ENCODE peak calls at places on chromosomes 5 and 9, in nine cellular contexts. One of them, this sample, is unnamed.

GRCh38 chr9:16540996-16541668 is 329.3 kb downstream of the BNC2 start:
- DNase-seq in foreskin fibroblast: peak
- DNase-seq in neural progenitor cell: no peak
- DNase-seq in GM23338: no peak
- DNase-seq in fibroblast of mammary gland: peak
- DNase-seq in mesothelial cell of epicardium: no peak
- DNase-seq in PC-9: no peak
- DNase-seq in AG10803: peak
- DNase-seq in AG09309: no peak
- DNase-seq in this sample: no peak

GRCh38 chr5:145990077-145990653 is 53.8 kb downstream of the SH3RF2 start:
- DNase-seq in foreskin fibroblast: no peak
- DNase-seq in neural progenitor cell: no peak
- DNase-seq in GM23338: no peak
- DNase-seq in fibroblast of mammary gland: no peak
- DNase-seq in mesothelial cell of epicardium: no peak
- DNase-seq in PC-9: no peak
- DNase-seq in AG10803: no peak
- DNase-seq in AG09309: no peak
- DNase-seq in this sample: no peak

GRCh38 chr5:130333089-130333488 is 428.8 kb downstream of the CHSY3 start:
- DNase-seq in foreskin fibroblast: peak
- DNase-seq in neural progenitor cell: no peak
- DNase-seq in GM23338: no peak
- DNase-seq in fibroblast of mammary gland: peak
- DNase-seq in mesothelial cell of epicardium: no peak
- DNase-seq in PC-9: no peak
- DNase-seq in AG10803: peak
- DNase-seq in AG09309: peak
- DNase-seq in this sample: no peak

GRCh38 chr5:170427672-170428236 is 38.6 kb upstream of the KCNMB1 start:
- DNase-seq in foreskin fibroblast: no peak
- DNase-seq in neural progenitor cell: no peak
- DNase-seq in GM23338: no peak
- DNase-seq in fibroblast of mammary gland: peak
- DNase-seq in mesothelial cell of epicardium: peak
- DNase-seq in PC-9: no peak
- DNase-seq in AG10803: no peak
- DNase-seq in AG09309: no peak
- DNase-seq in this sample: no peak

GRCh38 chr9:33166263-33167083 is 663 bp downstream of the B4GALT1 start:
- DNase-seq in foreskin fibroblast: peak
- DNase-seq in neural progenitor cell: peak
- DNase-seq in GM23338: peak
- DNase-seq in fibroblast of mammary gland: peak
- DNase-seq in mesothelial cell of epicardium: peak
- DNase-seq in PC-9: no peak
- DNase-seq in AG10803: no peak
- DNase-seq in AG09309: no peak
- DNase-seq in this sample: peak

GRCh38 chr9:114285166-114285867 is 37.6 kb upstream of the ORM1 start:
- DNase-seq in foreskin fibroblast: peak
- DNase-seq in neural progenitor cell: peak
- DNase-seq in GM23338: no peak
- DNase-seq in fibroblast of mammary gland: peak
- DNase-seq in mesothelial cell of epicardium: peak
- DNase-seq in PC-9: no peak
- DNase-seq in AG10803: peak
- DNase-seq in AG09309: no peak
- DNase-seq in this sample: peak

GRCh38 chr5:126104951-126105350 is 318.3 kb upstream of the GRAMD2B start:
- DNase-seq in foreskin fibroblast: peak
- DNase-seq in neural progenitor cell: no peak
- DNase-seq in GM23338: no peak
- DNase-seq in fibroblast of mammary gland: peak
- DNase-seq in mesothelial cell of epicardium: no peak
- DNase-seq in PC-9: no peak
- DNase-seq in AG10803: no peak
- DNase-seq in AG09309: no peak
- DNase-seq in this sample: no peak

GRCh38 chr5:78405820-78406750 is 45.7 kb downstream of the SCAMP1 start:
- DNase-seq in foreskin fibroblast: peak
- DNase-seq in neural progenitor cell: no peak
- DNase-seq in GM23338: no peak
- DNase-seq in fibroblast of mammary gland: peak
- DNase-seq in mesothelial cell of epicardium: no peak
- DNase-seq in PC-9: no peak
- DNase-seq in AG10803: peak
- DNase-seq in AG09309: no peak
- DNase-seq in this sample: peak

GRCh38 chr9:18710089-18710488 is 236.1 kb downstream of the ADAMTSL1 start:
- DNase-seq in foreskin fibroblast: no peak
- DNase-seq in neural progenitor cell: no peak
- DNase-seq in GM23338: no peak
- DNase-seq in fibroblast of mammary gland: peak
- DNase-seq in mesothelial cell of epicardium: no peak
- DNase-seq in PC-9: no peak
- DNase-seq in AG10803: peak
- DNase-seq in AG09309: no peak
- DNase-seq in this sample: no peak

GRCh38 chr5:73981696-73982095 is 355.7 kb downstream of the ARHGEF28 start:
- DNase-seq in foreskin fibroblast: no peak
- DNase-seq in neural progenitor cell: no peak
- DNase-seq in GM23338: no peak
- DNase-seq in fibroblast of mammary gland: no peak
- DNase-seq in mesothelial cell of epicardium: no peak
- DNase-seq in PC-9: no peak
- DNase-seq in AG10803: no peak
- DNase-seq in AG09309: no peak
- DNase-seq in this sample: no peak

GRCh38 chr9:135827866-135828580 is 79.3 kb downstream of the CAMSAP1 start:
- DNase-seq in foreskin fibroblast: no peak
- DNase-seq in neural progenitor cell: no peak
- DNase-seq in GM23338: no peak
- DNase-seq in fibroblast of mammary gland: no peak
- DNase-seq in mesothelial cell of epicardium: no peak
- DNase-seq in PC-9: no peak
- DNase-seq in AG10803: no peak
- DNase-seq in AG09309: no peak
- DNase-seq in this sample: no peak

GRCh38 chr9:90099262-90099982 is 494.6 kb downstream of the GADD45G start:
- DNase-seq in foreskin fibroblast: no peak
- DNase-seq in neural progenitor cell: peak
- DNase-seq in GM23338: peak
- DNase-seq in fibroblast of mammary gland: peak
- DNase-seq in mesothelial cell of epicardium: no peak
- DNase-seq in PC-9: no peak
- DNase-seq in AG10803: peak
- DNase-seq in AG09309: no peak
- DNase-seq in this sample: no peak

GRCh38 chr5:125874717-125875116 is 548.5 kb upstream of the GRAMD2B start:
- DNase-seq in foreskin fibroblast: no peak
- DNase-seq in neural progenitor cell: no peak
- DNase-seq in GM23338: peak
- DNase-seq in fibroblast of mammary gland: no peak
- DNase-seq in mesothelial cell of epicardium: no peak
- DNase-seq in PC-9: no peak
- DNase-seq in AG10803: no peak
- DNase-seq in AG09309: no peak
- DNase-seq in this sample: no peak

GRCh38 chr9:29865764-29866313 is 2292.6 kb upstream of the C9orf72 start:
- DNase-seq in foreskin fibroblast: no peak
- DNase-seq in neural progenitor cell: no peak
- DNase-seq in GM23338: peak
- DNase-seq in fibroblast of mammary gland: no peak
- DNase-seq in mesothelial cell of epicardium: no peak
- DNase-seq in PC-9: no peak
- DNase-seq in AG10803: no peak
- DNase-seq in AG09309: no peak
- DNase-seq in this sample: no peak

GRCh38 chr9:77744877-77745435 is 96.8 kb upstream of the GNA14 start:
- DNase-seq in foreskin fibroblast: peak
- DNase-seq in neural progenitor cell: no peak
- DNase-seq in GM23338: peak
- DNase-seq in fibroblast of mammary gland: no peak
- DNase-seq in mesothelial cell of epicardium: no peak
- DNase-seq in PC-9: no peak
- DNase-seq in AG10803: no peak
- DNase-seq in AG09309: no peak
- DNase-seq in this sample: no peak

GRCh38 chr5:10423009-10423408 is 18.7 kb upstream of the ROPN1L start:
- DNase-seq in foreskin fibroblast: no peak
- DNase-seq in neural progenitor cell: no peak
- DNase-seq in GM23338: peak
- DNase-seq in fibroblast of mammary gland: no peak
- DNase-seq in mesothelial cell of epicardium: no peak
- DNase-seq in PC-9: no peak
- DNase-seq in AG10803: no peak
- DNase-seq in AG09309: no peak
- DNase-seq in this sample: no peak

GRCh38 chr9:12817702-12818101 is 42.9 kb downstream of the LURAP1L start:
- DNase-seq in foreskin fibroblast: peak
- DNase-seq in neural progenitor cell: no peak
- DNase-seq in GM23338: no peak
- DNase-seq in fibroblast of mammary gland: peak
- DNase-seq in mesothelial cell of epicardium: no peak
- DNase-seq in PC-9: peak
- DNase-seq in AG10803: no peak
- DNase-seq in AG09309: no peak
- DNase-seq in this sample: no peak

DNA sequence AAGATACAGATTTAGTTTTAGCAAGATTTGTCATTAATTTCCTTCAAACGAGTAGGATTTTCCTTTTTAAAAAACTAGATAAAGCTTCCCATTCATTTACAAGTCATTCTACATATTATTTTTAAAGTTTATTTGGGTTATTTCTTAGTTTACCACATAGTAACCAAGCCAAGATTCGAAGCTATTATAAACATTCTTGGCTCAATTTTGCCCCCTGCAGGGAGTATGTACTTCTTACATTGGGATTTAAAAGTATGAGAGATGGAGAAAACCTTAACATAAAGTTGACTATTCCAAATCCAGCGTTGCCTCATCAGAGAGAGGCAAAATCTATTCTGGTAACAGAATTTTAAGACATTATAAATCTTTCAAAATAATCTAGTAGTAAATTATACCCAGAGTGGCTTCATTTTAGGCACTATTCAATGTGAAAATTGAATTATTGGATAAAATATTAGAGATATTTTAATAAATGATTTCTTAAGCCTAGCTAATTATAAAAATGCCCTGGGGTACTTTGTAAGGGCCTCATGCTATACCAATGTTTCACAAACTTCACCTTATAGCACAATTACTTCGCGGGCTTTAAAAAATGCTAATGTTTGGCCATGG is 39.1 kb downstream of the FBN2 start:
- DNase-seq in foreskin fibroblast: peak
- DNase-seq in neural progenitor cell: peak
- DNase-seq in GM23338: peak
- DNase-seq in fibroblast of mammary gland: peak
- DNase-seq in mesothelial cell of epicardium: no peak
- DNase-seq in PC-9: no peak
- DNase-seq in AG10803: peak
- DNase-seq in AG09309: peak
- DNase-seq in this sample: peak
- TF ChIP-seq CTCF in foreskin fibroblast: peak
- TF ChIP-seq CTCF in neural progenitor cell: peak
- TF ChIP-seq CTCF in GM23338: peak
- TF ChIP-seq CTCF in fibroblast of mammary gland: peak
- TF ChIP-seq CTCF in mesothelial cell of epicardium: peak
- TF ChIP-seq CTCF in PC-9: peak
- TF ChIP-seq CTCF in AG10803: peak
- TF ChIP-seq CTCF in AG09309: peak
- TF ChIP-seq CTCF in this sample: peak

GRCh38 chr9:6080154-6080716 is 64.8 kb upstream of the RANBP6 start:
- DNase-seq in foreskin fibroblast: peak
- DNase-seq in neural progenitor cell: peak
- DNase-seq in GM23338: peak
- DNase-seq in fibroblast of mammary gland: peak
- DNase-seq in mesothelial cell of epicardium: peak
- DNase-seq in PC-9: peak
- DNase-seq in AG10803: peak
- DNase-seq in AG09309: peak
- DNase-seq in this sample: peak
- TF ChIP-seq CTCF in foreskin fibroblast: no peak
- TF ChIP-seq CTCF in neural progenitor cell: no peak
- TF ChIP-seq CTCF in GM23338: no peak
- TF ChIP-seq CTCF in fibroblast of mammary gland: no peak
- TF ChIP-seq CTCF in mesothelial cell of epicardium: no peak
- TF ChIP-seq CTCF in PC-9: no peak
- TF ChIP-seq CTCF in AG10803: peak
- TF ChIP-seq CTCF in AG09309: no peak
- TF ChIP-seq CTCF in this sample: peak

GRCh38 chr5:16459451-16459850 is 6.1 kb downstream of the ZNF622 start:
- DNase-seq in foreskin fibroblast: no peak
- DNase-seq in neural progenitor cell: no peak
- DNase-seq in GM23338: no peak
- DNase-seq in fibroblast of mammary gland: no peak
- DNase-seq in mesothelial cell of epicardium: no peak
- DNase-seq in PC-9: no peak
- DNase-seq in AG10803: no peak
- DNase-seq in AG09309: no peak
- DNase-seq in this sample: no peak

GRCh38 chr5:16456103-16456832 is 9.3 kb downstream of the ZNF622 start:
- DNase-seq in foreskin fibroblast: peak
- DNase-seq in neural progenitor cell: peak
- DNase-seq in GM23338: peak
- DNase-seq in fibroblast of mammary gland: peak
- DNase-seq in mesothelial cell of epicardium: no peak
- DNase-seq in PC-9: peak
- DNase-seq in AG10803: peak
- DNase-seq in AG09309: peak
- DNase-seq in this sample: peak

GRCh38 chr5:16457853-16458252 is 7.7 kb downstream of the ZNF622 start:
- DNase-seq in foreskin fibroblast: peak
- DNase-seq in neural progenitor cell: no peak
- DNase-seq in GM23338: no peak
- DNase-seq in fibroblast of mammary gland: peak
- DNase-seq in mesothelial cell of epicardium: no peak
- DNase-seq in PC-9: no peak
- DNase-seq in AG10803: no peak
- DNase-seq in AG09309: no peak
- DNase-seq in this sample: no peak

GRCh38 chr5:16455670-16456069 is 9.9 kb downstream of the ZNF622 start:
- DNase-seq in foreskin fibroblast: no peak
- DNase-seq in neural progenitor cell: no peak
- DNase-seq in GM23338: no peak
- DNase-seq in fibroblast of mammary gland: no peak
- DNase-seq in mesothelial cell of epicardium: no peak
- DNase-seq in PC-9: no peak
- DNase-seq in AG10803: no peak
- DNase-seq in AG09309: no peak
- DNase-seq in this sample: no peak

GRCh38 chr5:16457451-16457850 is 8.1 kb downstream of the ZNF622 start:
- DNase-seq in foreskin fibroblast: peak
- DNase-seq in neural progenitor cell: no peak
- DNase-seq in GM23338: no peak
- DNase-seq in fibroblast of mammary gland: no peak
- DNase-seq in mesothelial cell of epicardium: no peak
- DNase-seq in PC-9: no peak
- DNase-seq in AG10803: no peak
- DNase-seq in AG09309: no peak
- DNase-seq in this sample: no peak
- TF ChIP-seq CTCF in foreskin fibroblast: no peak
- TF ChIP-seq CTCF in neural progenitor cell: no peak
- TF ChIP-seq CTCF in GM23338: no peak
- TF ChIP-seq CTCF in fibroblast of mammary gland: no peak
- TF ChIP-seq CTCF in mesothelial cell of epicardium: no peak
- TF ChIP-seq CTCF in PC-9: no peak
- TF ChIP-seq CTCF in AG10803: no peak
- TF ChIP-seq CTCF in AG09309: no peak
- TF ChIP-seq CTCF in this sample: no peak

GRCh38 chr5:142317673-142318261 is 7.1 kb downstream of the SPRY4 start:
- DNase-seq in foreskin fibroblast: peak
- DNase-seq in neural progenitor cell: no peak
- DNase-seq in GM23338: no peak
- DNase-seq in fibroblast of mammary gland: peak
- DNase-seq in mesothelial cell of epicardium: no peak
- DNase-seq in PC-9: no peak
- DNase-seq in AG10803: no peak
- DNase-seq in AG09309: no peak
- DNase-seq in this sample: no peak
- TF ChIP-seq CTCF in foreskin fibroblast: peak
- TF ChIP-seq CTCF in neural progenitor cell: peak
- TF ChIP-seq CTCF in GM23338: peak
- TF ChIP-seq CTCF in fibroblast of mammary gland: peak
- TF ChIP-seq CTCF in mesothelial cell of epicardium: no peak
- TF ChIP-seq CTCF in PC-9: no peak
- TF ChIP-seq CTCF in AG10803: peak
- TF ChIP-seq CTCF in AG09309: peak
- TF ChIP-seq CTCF in this sample: peak

This sample was measured in HFFc6.